ENCODE peak calls at places on chromosome 21, in seven cellular contexts. B is IMR-90, K is fibroblast of villous mesenchyme, Z is lower lobe of right lung, U is mucosa of descending colon, S is tibial nerve, R is Peyer's patch. E is an unnamed sample.

GRCh38 chr21:26115899-26116298 is 54.7 kb downstream of the APP start:
- DNase-seq in Z (no peak), R (no peak), K (peak), B (peak), U (no peak), S (no peak), E (no peak)

GRCh38 chr21:23574932-23575331 is 2032.3 kb downstream of the MRPL39 start:
- DNase-seq in K (no peak), U (no peak), B (no peak), Z (no peak), S (no peak), R (no peak), E (no peak)

GRCh38 chr21:33686386-33686785 is 44.1 kb downstream of the ITSN1 start:
- DNase-seq in R (no peak), S (no peak), K (no peak), Z (no peak), U (no peak), B (no peak), E (no peak)

GRCh38 chr21:35885942-35886541 is 174.3 kb downstream of the SETD4 start:
- DNase-seq in S (no peak), R (no peak), K (no peak), B (no peak), Z (no peak), U (no peak), E (no peak)

GRCh38 chr21:34912022-34912933 is 136.8 kb downstream of the RUNX1 start:
- DNase-seq in Z (no peak), B (no peak), S (no peak), K (no peak), R (no peak), U (no peak), E (no peak)

GRCh38 chr21:36542312-36543101 is 62.6 kb upstream of the CLDN14 start:
- DNase-seq in K (no peak), U (no peak), R (no peak), S (no peak), B (no peak), Z (no peak), E (no peak)

GRCh38 chr21:26107439-26107838 is 63.1 kb downstream of the APP start:
- DNase-seq in R (no peak), B (no peak), Z (no peak), K (no peak), S (no peak), U (no peak), E (no peak)

GRCh38 chr21:20856926-20857325 is 141.3 kb upstream of the NCAM2 start:
- DNase-seq in R (no peak), S (no peak), Z (no peak), B (no peak), K (no peak), U (no peak), E (no peak)

GRCh38 chr21:29299906-29300546 is 1.3 kb downstream of the BACH1 start:
- DNase-seq in Z (peak), S (peak), K (peak), U (peak), B (peak), R (peak), E (no peak)

GRCh38 chr21:34351786-34352241 is 12.0 kb upstream of the KCNE2 start:
- DNase-seq in R (peak), U (no peak), B (peak), K (peak), Z (no peak), S (peak), E (no peak)

GRCh38 chr21:26148834-26149354 is 21.7 kb downstream of the APP start:
- DNase-seq in S (no peak), R (no peak), Z (no peak), B (peak), K (no peak), U (no peak), E (no peak)

GRCh38 chr21:34635307-34635706 is 20.4 kb upstream of the RCAN1 start:
- DNase-seq in U (no peak), B (no peak), Z (no peak), S (no peak), K (no peak), R (no peak), E (no peak)

GRCh38 chr21:36163780-36164426 is 7.3 kb downstream of the DOP1B start:
- DNase-seq in S (no peak), B (no peak), K (no peak), R (no peak), Z (no peak), U (peak), E (no peak)

GRCh38 chr21:27380303-27380702 is 413.4 kb upstream of the ADAMTS5 start:
- DNase-seq in R (no peak), S (no peak), B (no peak), K (no peak), Z (no peak), U (no peak), E (no peak)

GRCh38 chr21:45957551-45957950 is 24.0 kb upstream of the COL6A1 start:
- DNase-seq in S (no peak), Z (no peak), U (no peak), B (no peak), R (no peak), K (no peak), E (peak)

GRCh38 chr21:45951676-45952075 is 29.9 kb upstream of the COL6A1 start:
- DNase-seq in B (no peak), S (no peak), K (no peak), R (no peak), U (no peak), Z (no peak), E (peak)

GRCh38 chr21:45954921-45955320 is 26.6 kb upstream of the COL6A1 start:
- DNase-seq in B (no peak), Z (no peak), U (no peak), R (no peak), S (no peak), K (no peak), E (no peak)

GRCh38 chr21:45952974-45953373 is 28.6 kb upstream of the COL6A1 start:
- DNase-seq in Z (no peak), U (no peak), R (no peak), K (no peak), B (no peak), S (no peak), E (no peak)

GRCh38 chr21:45954271-45954670 is 27.3 kb upstream of the COL6A1 start:
- DNase-seq in Z (no peak), U (no peak), K (peak), S (no peak), R (no peak), B (no peak), E (peak)
- TF ChIP-seq CTCF in Z (peak), U (no peak), K (peak), S (no peak), R (no peak), B (peak), E (no peak)

GRCh38 chr21:32099812-32100416 is 178.9 kb downstream of the MIS18A start:
- DNase-seq in K (no peak), Z (no peak), B (peak), U (no peak), R (no peak), S (no peak), E (no peak)
- TF ChIP-seq CTCF in K (no peak), Z (no peak), B (peak), U (no peak), R (no peak), S (no peak), E (no peak)

GRCh38 chr21:41367598-41368360 is 6.0 kb downstream of the MX2 start:
- DNase-seq in K (no peak), U (peak), S (no peak), R (peak), Z (no peak), B (no peak), E (no peak)

GRCh38 chr21:41368361-41369104 is 6.7 kb downstream of the MX2 start:
- DNase-seq in B (no peak), Z (no peak), U (peak), S (no peak), R (peak), K (no peak), E (peak)

GRCh38 chr21:41369915-41370839 is 8.3 kb downstream of the MX2 start:
- DNase-seq in Z (no peak), U (peak), K (no peak), S (no peak), B (no peak), R (peak), E (peak)

GRCh38 chr21:41370840-41371697 is 9.2 kb downstream of the MX2 start:
- DNase-seq in K (peak), Z (no peak), S (no peak), R (no peak), B (no peak), U (no peak), E (no peak)

DNA sequence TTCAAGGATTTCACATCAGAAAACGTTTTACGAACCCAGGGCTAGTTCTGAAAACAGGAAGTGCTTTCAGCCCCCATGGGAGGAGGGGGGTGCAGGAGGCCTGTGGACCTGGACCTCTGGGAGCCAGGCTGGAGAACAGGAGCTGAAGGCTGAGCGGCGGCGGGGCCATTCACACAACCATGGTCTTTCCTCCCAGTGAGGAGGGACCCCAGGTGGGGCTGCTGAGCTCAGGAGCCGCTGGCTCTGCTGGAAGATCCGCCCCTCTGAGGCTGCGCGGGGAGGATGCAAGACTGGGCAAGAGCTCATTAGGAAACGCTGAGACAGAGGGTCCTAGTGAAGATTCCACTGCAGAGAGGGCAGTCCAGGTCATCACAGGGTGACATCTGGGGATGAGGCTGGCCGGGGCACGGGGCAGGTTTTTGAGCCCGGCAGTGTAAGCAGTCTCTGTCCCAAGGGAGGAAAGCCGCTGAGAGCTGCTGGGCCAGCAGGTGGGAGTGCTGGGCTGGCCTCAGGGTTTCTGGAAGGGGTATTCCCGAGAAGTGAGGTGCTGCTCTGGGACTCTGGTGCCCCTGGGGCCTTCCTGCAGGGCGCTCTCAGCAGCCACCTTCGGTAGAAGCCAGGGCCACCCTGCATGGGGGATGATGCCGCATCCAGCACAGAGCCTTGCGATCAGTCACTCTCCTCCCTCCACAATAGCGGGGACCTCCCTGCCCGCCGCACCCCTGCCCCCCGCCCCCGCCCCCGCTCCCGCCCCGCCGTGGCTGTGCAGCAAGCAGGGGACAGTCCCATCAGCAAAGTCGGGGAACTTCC is 7.5 kb downstream of the MX2 start:
- DNase-seq in S (peak), R (peak), U (peak), K (peak), B (no peak), Z (peak), E (no peak)
- TF ChIP-seq CTCF in S (no peak), R (no peak), U (no peak), K (no peak), B (no peak), Z (no peak), E (no peak)

DNA sequence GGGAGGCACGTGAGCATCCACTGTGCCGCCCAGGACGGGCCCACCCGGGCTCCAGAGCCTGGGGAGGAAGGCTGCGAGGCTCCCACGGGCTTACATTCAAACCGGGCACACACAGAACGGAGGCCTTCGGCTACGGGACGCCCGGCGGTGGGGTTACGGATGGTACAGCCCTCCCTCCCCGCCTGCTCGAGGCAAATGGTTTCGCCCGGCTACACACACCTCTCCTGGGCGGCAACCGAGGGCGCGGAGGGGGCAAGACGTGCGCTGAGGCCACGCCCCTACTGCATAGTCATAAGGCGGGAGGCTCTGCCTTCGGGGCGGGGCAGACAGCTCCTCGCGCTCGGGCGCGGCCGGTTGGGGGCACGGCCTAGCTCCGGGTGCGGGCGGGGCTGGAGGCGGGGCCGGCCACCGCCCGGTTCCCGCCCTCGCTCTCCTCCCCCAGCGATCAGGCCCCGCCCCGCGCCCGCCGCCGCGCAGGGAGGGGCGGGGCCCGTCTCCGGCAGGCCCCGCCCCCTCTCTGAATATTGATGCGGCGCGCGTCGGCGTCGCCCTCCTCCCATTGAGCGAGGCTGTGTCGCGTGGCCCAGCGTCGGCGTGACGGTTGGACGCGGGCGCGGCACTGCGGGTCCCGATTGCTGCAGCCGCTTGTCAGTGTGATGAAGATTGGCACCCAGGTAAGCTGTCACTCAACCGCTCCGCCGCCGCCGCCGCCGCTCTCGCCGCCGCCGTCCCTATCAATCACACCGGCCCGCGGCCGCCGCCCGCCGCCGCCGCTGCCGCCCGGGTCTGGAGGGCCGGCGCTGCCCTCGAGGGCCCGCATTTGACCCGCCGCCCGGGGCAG is at the start of gene PKNOX1:
- DNase-seq in B (peak), S (peak), R (peak), Z (peak), U (peak), K (peak), E (peak)
- TF ChIP-seq CTCF in B (no peak), S (no peak), R (peak), Z (no peak), U (no peak), K (no peak), E (no peak)

GRCh38 chr21:39694750-39695149 is 50.2 kb upstream of the IGSF5 start:
- DNase-seq in R (no peak), S (no peak), K (no peak), Z (no peak), U (no peak), B (no peak), E (no peak)

GRCh38 chr21:39687069-39687468 is 57.9 kb upstream of the IGSF5 start:
- DNase-seq in K (no peak), U (no peak), Z (no peak), R (no peak), S (no peak), B (no peak), E (no peak)

GRCh38 chr21:39688010-39688409 is 57.0 kb upstream of the IGSF5 start:
- DNase-seq in K (no peak), S (no peak), Z (no peak), U (no peak), B (no peak), R (no peak), E (no peak)

GRCh38 chr21:39686636-39687035 is 58.3 kb upstream of the IGSF5 start:
- DNase-seq in S (no peak), B (no peak), U (peak), R (peak), K (no peak), Z (no peak), E (no peak)

DNA sequence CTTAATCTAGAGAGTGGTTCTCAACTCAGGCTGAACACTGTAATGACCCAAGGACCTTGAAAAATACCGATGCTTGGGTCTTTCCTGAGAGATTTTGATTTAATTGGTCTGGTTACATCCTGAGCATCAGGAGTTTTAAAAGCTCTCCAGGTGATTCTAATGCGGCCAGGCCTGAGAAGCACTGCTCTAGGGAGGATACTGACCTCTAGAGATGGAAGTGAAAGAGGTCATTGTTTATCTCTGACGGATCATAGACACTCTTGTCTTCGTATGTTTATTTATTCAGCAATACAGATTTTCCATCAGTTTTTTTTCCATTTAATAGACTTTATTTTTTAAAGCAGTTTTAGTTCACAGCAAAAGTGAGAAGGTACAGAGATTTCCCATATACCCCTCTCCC is 54.5 kb upstream of the IGSF5 start:
- DNase-seq in B (no peak), S (no peak), Z (no peak), K (no peak), R (no peak), U (no peak), E (no peak)
- TF ChIP-seq CTCF in B (no peak), S (no peak), Z (no peak), K (no peak), R (no peak), U (no peak), E (no peak)

GRCh38 chr21:15520811-15521643 is 208.8 kb upstream of the USP25 start:
- DNase-seq in R (no peak), B (peak), U (peak), Z (no peak), S (no peak), K (peak), E (no peak)
- TF ChIP-seq CTCF in R (no peak), B (peak), U (no peak), Z (peak), S (no peak), K (peak), E (no peak)

GRCh38 chr21:44872266-44872567 is 1.3 kb downstream of the PTTG1IP start:
- DNase-seq in K (no peak), S (no peak), Z (no peak), U (no peak), B (no peak), R (no peak), E (no peak)
- TF ChIP-seq CTCF in K (no peak), S (no peak), Z (no peak), U (no peak), B (no peak), R (no peak), E (no peak)